ENCODE peak calls at places on chromosomes 13 and 19, in nine cellular contexts. O, T, E, M, R, A, W, H and K are unnamed samples.

GRCh38 chr13:43805681-43806128 is 18.9 kb upstream of the ENOX1 start:
- DNase-seq in O (no peak), T (no peak), E (no peak), M (no peak), R (no peak), A (no peak), W (no peak), H (no peak), K (no peak)

GRCh38 chr13:97978661-97979450 is 25.4 kb downstream of the IPO5 start:
- DNase-seq in O (no peak), T (no peak), E (no peak), M (no peak), R (no peak), A (no peak), W (no peak), H (no peak), K (no peak)

GRCh38 chr13:109412232-109412935 is 374.0 kb downstream of the IRS2 start:
- DNase-seq in O (no peak), T (peak), E (no peak), M (peak), R (no peak), A (no peak), W (no peak), H (peak), K (peak)

GRCh38 chr13:48819889-48820288 is 155.8 kb upstream of the FNDC3A start:
- DNase-seq in O (no peak), T (no peak), E (no peak), M (no peak), R (no peak), A (no peak), W (no peak), H (no peak), K (no peak)

GRCh38 chr13:44921931-44922758 is 67.1 kb downstream of the NUFIP1 start:
- DNase-seq in O (no peak), T (no peak), E (peak), M (peak), R (peak), A (peak), W (no peak), H (peak), K (peak)

GRCh38 chr19:18393836-18394235 is 3.6 kb downstream of the LRRC25 start:
- DNase-seq in O (peak), T (no peak), E (no peak), M (no peak), R (no peak), A (no peak), W (no peak), H (no peak), K (peak)

GRCh38 chr19:3275583-3276340 is 51.3 kb downstream of the CELF5 start:
- DNase-seq in O (peak), T (peak), E (no peak), M (peak), R (no peak), A (no peak), W (peak), H (peak), K (peak)

GRCh38 chr19:3250675-3251074 is 26.2 kb downstream of the CELF5 start:
- DNase-seq in O (no peak), T (no peak), E (no peak), M (peak), R (no peak), A (no peak), W (no peak), H (peak), K (no peak)

GRCh38 chr13:104326523-104326922 is 1260.3 kb upstream of the SLC10A2 start:
- DNase-seq in O (no peak), T (no peak), E (no peak), M (no peak), R (no peak), A (no peak), W (no peak), H (no peak), K (no peak)

GRCh38 chr19:30878456-30878855 is 470.8 kb downstream of the TSHZ3 start:
- DNase-seq in O (no peak), T (no peak), E (no peak), M (no peak), R (no peak), A (no peak), W (no peak), H (no peak), K (no peak)

GRCh38 chr13:110682746-110683145 is 23.2 kb downstream of the CARS2 start:
- DNase-seq in O (peak), T (no peak), E (no peak), M (no peak), R (no peak), A (no peak), W (no peak), H (no peak), K (no peak)

GRCh38 chr13:21124853-21125252 is 51.5 kb downstream of the SKA3 start:
- DNase-seq in O (no peak), T (no peak), E (no peak), M (no peak), R (no peak), A (no peak), W (no peak), H (no peak), K (no peak)

GRCh38 chr13:97141564-97142005 is 80.5 kb upstream of the MBNL2 start:
- DNase-seq in O (no peak), T (no peak), E (no peak), M (peak), R (peak), A (no peak), W (no peak), H (peak), K (peak)

GRCh38 chr19:10694706-10695105 is 6.5 kb upstream of the QTRT1 start:
- DNase-seq in O (no peak), T (no peak), E (no peak), M (no peak), R (no peak), A (no peak), W (no peak), H (no peak), K (no peak)

GRCh38 chr13:96075953-96076543 is 13.9 kb upstream of the HS6ST3 start:
- DNase-seq in O (no peak), T (no peak), E (no peak), M (no peak), R (no peak), A (no peak), W (no peak), H (no peak), K (no peak)

GRCh38 chr19:58569943-58570670 is 3.0 kb downstream of the MZF1 start:
- DNase-seq in O (peak), T (no peak), E (no peak), M (no peak), R (peak), A (no peak), W (no peak), H (peak), K (no peak)

GRCh38 chr13:22403144-22403543 is 732.3 kb downstream of the FGF9 start:
- DNase-seq in O (no peak), T (no peak), E (no peak), M (no peak), R (no peak), A (no peak), W (no peak), H (no peak), K (no peak)

GRCh38 chr19:4952945-4953344 is 16.0 kb upstream of the KDM4B start:
- DNase-seq in O (no peak), T (no peak), E (no peak), M (no peak), R (no peak), A (no peak), W (no peak), H (no peak), K (no peak)

GRCh38 chr13:44605711-44606110 is 29.6 kb upstream of the TSC22D1 start:
- DNase-seq in O (no peak), T (no peak), E (no peak), M (no peak), R (no peak), A (no peak), W (no peak), H (no peak), K (no peak)

GRCh38 chr13:111123221-111123620 is 8.1 kb downstream of the ARHGEF7 start:
- DNase-seq in O (no peak), T (peak), E (no peak), M (no peak), R (no peak), A (no peak), W (no peak), H (no peak), K (no peak)

GRCh38 chr13:112124100-112124499 is 57.2 kb downstream of the SOX1 start:
- DNase-seq in O (no peak), T (no peak), E (no peak), M (no peak), R (no peak), A (no peak), W (no peak), H (no peak), K (no peak)

GRCh38 chr13:106367361-106367781 is 168.1 kb downstream of the EFNB2 start:
- DNase-seq in O (no peak), T (no peak), E (no peak), M (no peak), R (no peak), A (no peak), W (no peak), H (no peak), K (no peak)

GRCh38 chr19:37055330-37055729 is 22.9 kb upstream of the ZNF420 start:
- DNase-seq in O (no peak), T (peak), E (no peak), M (no peak), R (no peak), A (no peak), W (no peak), H (no peak), K (no peak)

GRCh38 chr13:29771247-29771646 is 79.2 kb downstream of the UBL3 start:
- DNase-seq in O (no peak), T (no peak), E (no peak), M (peak), R (no peak), A (no peak), W (no peak), H (no peak), K (no peak)

GRCh38 chr13:76522083-76522755 is 364.0 kb downstream of the KCTD12 start:
- DNase-seq in O (peak), T (no peak), E (no peak), M (no peak), R (no peak), A (no peak), W (no peak), H (no peak), K (no peak)

GRCh38 chr13:99855516-99855915 is 116.1 kb downstream of the ZIC5 start:
- DNase-seq in O (no peak), T (no peak), E (no peak), M (no peak), R (no peak), A (no peak), W (no peak), H (no peak), K (no peak)

GRCh38 chr19:6278740-6279619 is 795 bp downstream of the MLLT1 start:
- DNase-seq in O (no peak), T (no peak), E (no peak), M (no peak), R (no peak), A (no peak), W (no peak), H (no peak), K (no peak)

GRCh38 chr13:96728463-96728862 is 265.8 kb downstream of the OXGR1 start:
- DNase-seq in O (no peak), T (no peak), E (no peak), M (no peak), R (no peak), A (no peak), W (no peak), H (no peak), K (no peak)

DNA sequence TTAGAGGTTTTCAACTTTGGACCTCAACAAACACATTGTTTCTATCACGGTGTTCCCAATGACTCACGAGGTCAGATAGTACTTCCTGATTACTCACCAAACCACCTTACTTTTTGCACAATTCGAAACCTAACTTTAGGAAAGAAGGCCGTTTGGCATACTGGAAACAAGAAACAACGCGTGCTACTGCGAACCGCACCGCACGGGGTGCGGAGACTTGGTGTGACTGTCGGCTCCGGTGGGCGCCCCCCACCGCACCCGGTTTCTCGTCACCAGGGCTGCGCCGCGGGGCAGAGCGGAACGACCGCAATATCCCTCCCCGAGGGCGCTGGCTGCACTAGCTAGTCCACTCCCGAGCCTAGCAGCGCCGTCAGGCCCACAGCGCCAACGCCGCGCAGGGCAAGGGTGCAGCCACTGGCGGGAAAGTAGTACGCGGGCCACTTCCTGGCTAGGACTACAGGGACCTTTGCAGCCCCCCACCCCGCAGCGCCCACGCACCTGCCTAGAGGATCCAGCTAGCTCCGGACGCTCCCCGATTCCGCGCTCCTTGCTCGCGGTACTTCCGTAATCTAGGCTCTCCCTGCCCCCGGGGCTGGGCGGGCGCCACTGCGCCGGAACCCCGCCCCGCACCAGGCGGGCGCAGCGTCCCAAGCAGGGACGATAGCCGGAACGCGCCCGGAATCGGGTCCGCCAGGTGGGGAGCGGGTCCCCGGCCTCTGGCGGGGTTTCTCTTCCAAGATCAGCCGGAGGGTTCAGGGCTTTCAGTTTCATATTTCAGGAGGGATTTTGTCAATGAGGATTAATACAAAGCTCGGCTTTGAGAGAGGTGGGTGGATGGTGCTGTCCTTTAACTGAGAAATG is at the start of gene PARP4:
- DNase-seq in O (peak), T (peak), E (no peak), M (peak), R (peak), A (no peak), W (peak), H (peak), K (peak)
- TF ChIP-seq POLR2A in O (no peak), T (peak), E (peak), M (peak), R (peak), A (peak), W (peak), H (peak), K (peak)

GRCh38 chr19:35381926-35382325 is 11.1 kb downstream of the GPR42 start:
- DNase-seq in O (no peak), T (no peak), E (peak), M (no peak), R (no peak), A (no peak), W (no peak), H (no peak), K (no peak)

GRCh38 chr19:35379992-35380391 is 9.1 kb downstream of the GPR42 start:
- DNase-seq in O (no peak), T (no peak), E (peak), M (no peak), R (no peak), A (no peak), W (no peak), H (no peak), K (peak)

GRCh38 chr19:35381318-35381717 is 10.4 kb downstream of the GPR42 start:
- DNase-seq in O (no peak), T (no peak), E (no peak), M (no peak), R (no peak), A (no peak), W (no peak), H (no peak), K (no peak)

GRCh38 chr19:35378356-35378755 is 7.5 kb downstream of the GPR42 start:
- DNase-seq in O (no peak), T (no peak), E (peak), M (no peak), R (no peak), A (no peak), W (no peak), H (no peak), K (no peak)

GRCh38 chr19:35380450-35381124 is 9.7 kb downstream of the GPR42 start:
- DNase-seq in O (no peak), T (no peak), E (peak), M (no peak), R (no peak), A (no peak), W (no peak), H (no peak), K (peak)
- TF ChIP-seq POLR2AphosphoS5 in O (no peak), T (no peak), E (no peak), M (no peak), R (no peak), A (no peak), W (no peak), H (no peak), K (no peak)

DNA sequence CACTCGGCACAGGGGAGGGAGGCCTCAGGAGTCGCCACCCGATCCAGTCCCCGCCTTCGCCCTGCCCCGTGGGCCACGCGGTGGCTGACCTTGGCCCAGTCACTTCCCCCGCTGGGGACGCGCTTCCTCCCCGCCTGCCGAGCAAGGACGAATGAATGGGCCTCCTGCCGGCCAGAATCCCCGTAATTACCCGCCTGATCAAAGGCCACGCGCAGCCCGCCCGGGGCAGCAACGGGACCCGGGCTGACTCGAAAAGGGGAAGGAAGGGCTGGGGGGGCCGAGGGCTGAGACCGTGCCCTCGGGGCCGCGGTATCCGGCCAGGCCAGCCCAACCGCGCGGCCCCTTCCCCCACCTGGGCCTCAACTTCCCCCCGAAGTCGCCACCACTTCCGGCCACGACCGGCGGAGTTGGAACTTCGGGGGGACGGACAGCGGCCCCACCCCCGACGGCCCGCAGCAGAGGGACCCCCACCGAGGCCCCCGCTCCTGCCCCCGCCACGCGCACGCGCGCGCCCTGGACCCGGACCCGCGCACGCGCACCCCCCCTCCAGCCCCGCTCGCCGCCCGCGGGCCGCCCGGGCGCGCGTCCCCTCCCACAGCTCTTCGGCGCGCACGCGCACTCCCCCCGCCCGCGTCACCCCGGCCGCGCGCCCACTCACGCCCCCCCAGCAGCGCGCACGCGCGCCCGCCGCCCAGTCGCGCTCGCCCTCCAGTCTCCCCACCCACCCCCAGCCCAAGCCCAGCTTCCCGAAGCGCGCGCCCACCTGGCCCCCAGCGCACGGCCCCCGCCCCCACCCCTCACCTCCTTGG is 520 bp downstream of the ZNF787 start:
- DNase-seq in O (peak), T (peak), E (no peak), M (peak), R (peak), A (no peak), W (peak), H (peak), K (peak)
- TF ChIP-seq POLR2A in O (no peak), T (no peak), E (no peak), M (no peak), R (no peak), A (no peak), W (peak), H (peak), K (no peak)

GRCh38 chr19:49165865-49166301 is 8.3 kb downstream of the TRPM4 start:
- DNase-seq in O (no peak), T (peak), E (no peak), M (no peak), R (no peak), A (no peak), W (no peak), H (peak), K (no peak)

GRCh38 chr19:49168421-49168820 is 10.8 kb downstream of the TRPM4 start:
- DNase-seq in O (no peak), T (no peak), E (no peak), M (no peak), R (no peak), A (no peak), W (no peak), H (peak), K (no peak)

GRCh38 chr19:49167857-49168409 is 10.3 kb downstream of the TRPM4 start:
- DNase-seq in O (no peak), T (no peak), E (no peak), M (no peak), R (no peak), A (no peak), W (no peak), H (peak), K (no peak)

GRCh38 chr19:49161987-49162386 is 4.4 kb downstream of the TRPM4 start:
- DNase-seq in O (no peak), T (no peak), E (no peak), M (no peak), R (no peak), A (no peak), W (no peak), H (no peak), K (no peak)

DNA sequence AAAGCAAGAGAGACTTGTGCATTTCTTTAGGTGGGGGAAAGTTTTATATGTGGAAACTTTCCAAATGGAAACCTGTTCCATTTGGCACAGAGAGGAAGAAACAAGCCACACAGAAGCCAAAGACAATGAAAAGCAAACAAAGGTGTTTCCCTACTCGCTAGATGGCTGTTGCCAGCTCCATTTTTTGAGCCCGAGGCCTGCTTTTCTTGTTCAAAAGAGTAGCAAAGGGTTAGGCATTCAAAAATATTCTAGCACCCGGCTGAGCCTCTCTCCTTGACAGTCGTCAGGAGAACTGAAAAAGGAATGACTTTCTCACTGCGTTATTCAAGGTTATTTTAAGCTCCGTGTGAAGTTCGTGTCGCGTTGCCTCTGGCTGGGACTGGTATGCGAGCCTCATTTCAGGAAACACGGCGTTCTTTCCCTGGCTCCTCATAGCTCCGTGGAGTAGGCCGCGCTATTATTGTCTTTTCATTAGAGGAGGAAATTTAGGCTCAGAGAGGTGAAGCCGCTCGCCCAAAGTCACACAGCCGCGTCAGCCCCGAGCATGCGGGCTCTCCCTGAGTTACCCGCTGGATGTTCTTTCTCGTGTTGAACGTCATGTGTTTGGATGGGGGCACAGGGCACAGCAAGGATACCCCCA is 7.6 kb downstream of the TRPM4 start:
- DNase-seq in O (no peak), T (no peak), E (no peak), M (no peak), R (no peak), A (no peak), W (no peak), H (peak), K (peak)
- TF ChIP-seq POLR2AphosphoS5 in O (no peak), T (no peak), E (peak), M (no peak), R (no peak), A (peak), W (no peak), H (peak), K (no peak)

GRCh38 chr19:45079063-45079910 is at the start of gene GEMIN7:
- DNase-seq in O (peak), T (peak), E (no peak), M (peak), R (peak), A (no peak), W (peak), H (peak), K (peak)
- TF ChIP-seq POLR2A in O (peak), T (peak), E (no peak), M (no peak), R (no peak), A (no peak), W (peak), H (peak), K (peak)

DNA sequence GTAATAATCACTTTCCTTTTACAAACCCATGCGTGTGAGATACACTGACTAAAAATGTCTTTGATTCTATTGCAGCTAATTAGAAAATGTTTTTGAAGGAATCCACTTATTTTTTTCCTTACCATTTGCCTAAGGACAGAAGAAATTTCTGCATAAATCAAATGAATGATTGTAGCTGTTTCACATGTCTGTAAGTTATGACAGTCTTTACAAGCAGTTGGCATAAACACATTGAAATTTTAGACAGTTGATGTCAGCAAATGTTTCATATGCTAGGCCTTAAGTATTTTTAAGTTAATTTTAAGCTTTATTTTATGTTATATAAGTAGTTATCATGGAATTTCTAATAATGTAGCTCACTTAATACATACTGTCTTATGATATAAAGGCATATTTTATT is 598.4 kb upstream of the SLITRK6 start:
- DNase-seq in O (no peak), T (no peak), E (no peak), M (no peak), R (no peak), A (no peak), W (no peak), H (no peak), K (no peak)
- TF ChIP-seq POLR2AphosphoS5 in O (no peak), T (no peak), E (no peak), M (no peak), R (no peak), A (no peak), W (no peak), H (no peak), K (no peak)